ENCODE peak calls at places on chromosomes 12 and 14, in nine cellular contexts. N is ELR; V is activated T-cell treated with anti-CD3 and anti-CD28 coated beads for 24 hours; D is HCT116; T is NCI-H524 treated with DMSO at 0.1 percent for 48 hours; Z is NCI-H1092; O is neural progenitor cell; B is PC-3; R is activated CD4-positive, alpha-beta T cell treated with anti-CD3 and anti-CD28 coated beads, Interleukin-2, amount 50 U/mL, for 1 hour. X is an unnamed sample.

GRCh38 chr12:53067993-53068770 is 11.0 kb downstream of the SPRYD3 start:
- DNase-seq in R (no peak), O (no peak), T (no peak), V (no peak), Z (no peak), B (no peak), D (no peak), N (no peak), X (no peak)

GRCh38 chr12:89212339-89212771 is 139.9 kb downstream of the DUSP6 start:
- DNase-seq in N (no peak), R (no peak), B (peak; percentile 64), T (no peak), D (no peak), O (no peak), V (no peak), Z (no peak), X (no peak)

GRCh38 chr12:560666-561065 is 100.9 kb downstream of the B4GALNT3 start:
- DNase-seq in D (no peak), B (no peak), T (no peak), V (no peak), O (no peak), R (no peak), Z (peak; percentile 19), N (no peak), X (no peak)

GRCh38 chr12:131287015-131287937 is 333.6 kb downstream of the ADGRD1 start:
- DNase-seq in D (no peak), O (no peak), V (no peak), R (no peak), N (no peak), Z (no peak), B (no peak), T (no peak), X (no peak)

GRCh38 chr12:10717410-10717809 is 5.7 kb downstream of the YBX3 start:
- DNase-seq in O (peak; percentile 28), R (no peak), B (no peak), D (no peak), V (no peak), T (no peak), N (peak; percentile 19), Z (no peak), X (no peak)

GRCh38 chr12:52207106-52207505 is 15.3 kb upstream of the KRT80 start:
- DNase-seq in R (no peak), T (no peak), O (no peak), B (no peak), Z (no peak), D (no peak), N (no peak), V (no peak), X (no peak)

GRCh38 chr14:90617942-90618341 is 198.3 kb downstream of the TTC7B start:
- DNase-seq in R (no peak), Z (no peak), B (no peak), N (no peak), V (no peak), D (no peak), T (no peak), O (no peak), X (no peak)

GRCh38 chr12:129607756-129608155 is 296.1 kb downstream of the TMEM132D start:
- DNase-seq in Z (no peak), B (no peak), O (no peak), V (no peak), R (no peak), N (no peak), T (no peak), D (no peak), X (no peak)

GRCh38 chr12:98198261-98198982 is 317.0 kb upstream of the TMPO start:
- DNase-seq in T (no peak), N (no peak), R (no peak), B (peak; percentile 2), Z (no peak), O (no peak), D (no peak), V (no peak), X (no peak)

GRCh38 chr12:65891987-65892481 is 67.8 kb downstream of the HMGA2 start:
- DNase-seq in N (peak; percentile 98), Z (no peak), R (no peak), B (peak; percentile 97), V (no peak), O (no peak), T (no peak), D (peak; percentile 80), X (no peak)

GRCh38 chr12:67893003-67893402 is 96.2 kb upstream of the IFNG-AS1 start:
- DNase-seq in Z (no peak), T (no peak), D (no peak), O (no peak), R (no peak), V (no peak), N (no peak), B (no peak), X (no peak)

GRCh38 chr12:28958553-28959195 is 190.4 kb upstream of the FAR2 start:
- DNase-seq in Z (no peak), O (no peak), V (no peak), D (no peak), R (no peak), B (peak; percentile 88), T (no peak), N (no peak), X (no peak)

GRCh38 chr12:84757978-84758377 is 154.6 kb downstream of the SLC6A15 start:
- DNase-seq in B (peak; percentile 6), V (no peak), T (no peak), O (no peak), R (no peak), D (no peak), N (peak; percentile 1), Z (no peak), X (no peak)

GRCh38 chr12:8912910-8913309 is 1.4 kb upstream of the PHC1 start:
- DNase-seq in N (peak; percentile 20), R (peak; percentile 8), B (peak; percentile 56), V (no peak), Z (peak; percentile 12), T (no peak), D (no peak), O (peak; percentile 42), X (no peak)

GRCh38 chr12:51959211-51959610 is 7.7 kb downstream of the ACVR1B start:
- DNase-seq in T (no peak), D (no peak), B (no peak), Z (no peak), O (no peak), N (no peak), V (no peak), R (no peak), X (no peak)

GRCh38 chr12:13241833-13242232 is 45.3 kb downstream of the EMP1 start:
- DNase-seq in N (peak; percentile 58), D (peak; percentile 16), B (peak; percentile 61), V (no peak), T (no peak), Z (no peak), R (no peak), O (no peak), X (no peak)

GRCh38 chr12:54195080-54195479 is 6.3 kb upstream of the SMUG1 start:
- DNase-seq in N (no peak), V (no peak), T (no peak), O (no peak), D (no peak), B (no peak), R (no peak), Z (no peak), X (no peak)

GRCh38 chr12:3117628-3118027 is 40.4 kb downstream of the TSPAN9 start:
- DNase-seq in B (peak; percentile 70), N (peak; percentile 95), Z (no peak), V (no peak), R (no peak), D (no peak), O (no peak), T (peak; percentile 52), X (no peak)

GRCh38 chr12:66409195-66409871 is 107.0 kb downstream of the HELB start:
- DNase-seq in N (peak; percentile 71), Z (no peak), O (peak; percentile 68), R (peak; percentile 10), V (peak; percentile 2), D (peak; percentile 57), B (peak; percentile 59), T (no peak), X (peak; percentile 22)

GRCh38 chr12:12008931-12009611 is 61.7 kb upstream of the BCL2L14 start:
- DNase-seq in R (peak; percentile 51), N (peak; percentile 90), O (peak; percentile 90), V (no peak), T (no peak), Z (peak; percentile 79), B (peak; percentile 88), D (no peak), X (no peak)

GRCh38 chr12:52903285-52903854 is 1.5 kb downstream of the KRT8 start:
- DNase-seq in V (peak; percentile 58), O (peak; percentile 96), D (no peak), B (peak; percentile 76), R (peak; percentile 43), N (peak; percentile 70), T (peak; percentile 18), Z (peak; percentile 70), X (no peak)

GRCh38 chr14:105026789-105027563 is 6.1 kb upstream of the CDCA4 start:
- DNase-seq in D (peak; percentile 37), V (no peak), N (peak; percentile 65), R (no peak), T (no peak), Z (no peak), O (no peak), B (peak; percentile 86), X (no peak)

GRCh38 chr14:91270619-91271018 is 26.1 kb upstream of the GPR68 start:
- DNase-seq in N (no peak), T (no peak), R (no peak), B (no peak), D (no peak), Z (no peak), O (no peak), V (no peak), X (no peak)

GRCh38 chr14:85619866-85620265 is 89.9 kb downstream of the FLRT2 start:
- DNase-seq in O (no peak), V (no peak), R (no peak), T (no peak), N (no peak), D (no peak), Z (no peak), B (no peak), X (no peak)

GRCh38 chr12:113424915-113425823 is 3.0 kb downstream of the SDSL start:
- DNase-seq in T (no peak), O (peak; percentile 52), N (peak; percentile 60), D (no peak), B (peak; percentile 59), Z (no peak), R (peak; percentile 46), V (peak; percentile 37), X (no peak)

GRCh38 chr12:28180791-28181190 is 9.5 kb upstream of the CCDC91 start:
- DNase-seq in V (no peak), B (no peak), D (no peak), R (no peak), Z (no peak), O (no peak), T (no peak), N (no peak), X (no peak)

GRCh38 chr12:56377310-56377988 is 14.8 kb upstream of the APOF start:
- DNase-seq in B (peak; percentile 80), T (no peak), N (peak; percentile 71), Z (no peak), V (no peak), R (no peak), D (peak; percentile 12), O (peak; percentile 16), X (no peak)

GRCh38 chr12:108193922-108194321 is 64.8 kb downstream of the WSCD2 start:
- DNase-seq in R (peak; percentile 7), D (peak; percentile 2), T (peak; percentile 10), O (peak; percentile 70), Z (no peak), N (peak; percentile 47), B (peak; percentile 36), V (no peak), X (no peak)

GRCh38 chr12:65121049-65121955 is at the start of gene WIF1:
- DNase-seq in N (no peak), R (no peak), T (no peak), B (peak; percentile 10), D (no peak), O (peak; percentile 76), V (peak; percentile 1), Z (no peak), X (no peak)

GRCh38 chr12:50022903-50023302 is 2.4 kb downstream of the RACGAP1 start:
- DNase-seq in N (no peak), V (no peak), T (no peak), B (no peak), O (no peak), R (no peak), Z (no peak), D (no peak), X (no peak)

GRCh38 chr14:67571275-67571990 is 28.6 kb downstream of the PIGH start:
- DNase-seq in R (peak; percentile 67), B (peak; percentile 67), T (no peak), O (peak; percentile 77), V (peak; percentile 57), N (peak; percentile 71), D (peak; percentile 26), Z (peak; percentile 44), X (peak; percentile 16)